ENCODE peak calls at places on chromosomes 16 and 17, in ten cellular contexts. G, A, T, R, E, U, H, B, V and W are unnamed samples.

GRCh38 chr16:12186774-12187335 is 210.3 kb downstream of the SNX29 start:
- DNase-seq in H (no peak), V (no peak), T (no peak), G (no peak), U (no peak), B (no peak), R (no peak), A (no peak), E (no peak), W (no peak)

GRCh38 chr17:72409405-72410002 is 288.7 kb downstream of the SOX9 start:
- DNase-seq in R (no peak), T (no peak), B (no peak), H (no peak), U (no peak), V (no peak), E (no peak), A (no peak), G (no peak), W (no peak)

GRCh38 chr17:49455226-49455968 is 39.7 kb upstream of the NGFR start:
- DNase-seq in R (no peak), H (no peak), G (no peak), T (no peak), U (no peak), A (no peak), B (no peak), V (no peak), E (no peak), W (no peak)

GRCh38 chr16:22297114-22297870 is at the start of gene POLR3E:
- DNase-seq in H (peak), A (peak), R (peak), V (peak), T (peak), E (peak), B (peak), G (peak), U (peak), W (peak)

GRCh38 chr16:14042706-14043105 is 28.4 kb upstream of the MRTFB start:
- DNase-seq in U (no peak), H (no peak), V (no peak), T (no peak), B (no peak), G (no peak), E (no peak), R (no peak), A (no peak), W (no peak)

GRCh38 chr16:77374384-77374783 is 60.5 kb downstream of the ADAMTS18 start:
- DNase-seq in B (no peak), G (no peak), A (no peak), E (no peak), T (no peak), U (no peak), V (no peak), R (no peak), H (no peak), W (no peak)

GRCh38 chr17:8122923-8123694 is 797 bp downstream of the HES7 start:
- DNase-seq in H (no peak), A (peak), V (peak), T (no peak), R (no peak), G (no peak), U (no peak), E (no peak), B (no peak), W (no peak)

GRCh38 chr17:76586741-76587487 is 1.3 kb upstream of the ST6GALNAC2 start:
- DNase-seq in G (no peak), T (no peak), H (no peak), E (no peak), B (no peak), A (no peak), U (no peak), R (no peak), V (no peak), W (no peak)

GRCh38 chr16:22235839-22236745 is 30.0 kb downstream of the EEF2K start:
- DNase-seq in T (no peak), A (no peak), E (no peak), G (no peak), B (no peak), U (no peak), H (no peak), R (no peak), V (no peak), W (peak)

GRCh38 chr17:43543300-43543699 is 2.8 kb downstream of the ETV4 start:
- DNase-seq in G (no peak), U (no peak), B (no peak), R (no peak), A (no peak), T (no peak), E (no peak), V (no peak), H (no peak), W (no peak)

GRCh38 chr16:11633113-11633512 is 35.1 kb upstream of the SNN start:
- DNase-seq in E (no peak), B (no peak), V (no peak), A (no peak), H (no peak), G (no peak), T (no peak), R (no peak), U (no peak), W (no peak)

GRCh38 chr17:81831957-81832607 is 1.0 kb downstream of the MCRIP1 start:
- DNase-seq in R (no peak), B (no peak), A (peak), T (peak), H (no peak), U (peak), V (no peak), E (no peak), G (peak), W (no peak)

GRCh38 chr16:69709456-69710084 is 16.8 kb downstream of the NQO1 start:
- DNase-seq in U (peak), G (no peak), V (no peak), E (no peak), T (no peak), A (no peak), R (no peak), B (no peak), H (no peak), W (no peak)